ENCODE peak calls at places on chromosomes 16 and 17, in ten cellular contexts. I, Q, R, H, P, Z, L, O, B and V are unnamed samples.

GRCh38 chr17:3813171-3813570 is 12.2 kb upstream of the ITGAE start:
- DNase-seq in H (no peak), Q (no peak), P (no peak), B (no peak), Z (no peak), R (peak), I (no peak), O (no peak), L (no peak), V (no peak)

GRCh38 chr16:68086336-68086821 is 1.2 kb downstream of the NFATC3 start:
- DNase-seq in O (no peak), R (no peak), B (no peak), I (no peak), Q (no peak), Z (no peak), H (no peak), L (no peak), P (no peak), V (no peak)

GRCh38 chr17:15966879-15967248 is 21.9 kb downstream of the ADORA2B start:
- DNase-seq in O (no peak), Z (no peak), P (no peak), B (peak), H (peak), I (no peak), R (no peak), L (no peak), Q (peak), V (peak)

GRCh38 chr17:68792042-68792685 is 163.0 kb downstream of the ABCA8 start:
- DNase-seq in P (no peak), B (no peak), H (no peak), Q (no peak), O (no peak), L (no peak), Z (no peak), I (no peak), R (no peak), V (no peak)

GRCh38 chr17:66056148-66056547 is 135.8 kb downstream of the CEP112 start:
- DNase-seq in R (no peak), I (no peak), O (no peak), L (no peak), Z (no peak), H (no peak), Q (no peak), B (no peak), P (no peak), V (no peak)

GRCh38 chr16:53704445-53704813 is 473 bp downstream of the FTO start:
- DNase-seq in H (no peak), O (no peak), R (no peak), Q (no peak), B (no peak), Z (no peak), I (no peak), P (no peak), L (no peak), V (no peak)

GRCh38 chr17:76726231-76726765 is at the start of gene JMJD6:
- DNase-seq in I (peak), H (peak), P (peak), Z (peak), L (peak), R (peak), B (peak), Q (peak), O (peak), V (peak)

GRCh38 chr17:51004249-51004648 is 116.4 kb downstream of the SPAG9 start:
- DNase-seq in Q (no peak), L (no peak), P (no peak), O (no peak), Z (no peak), B (no peak), I (no peak), H (no peak), R (no peak), V (no peak)

GRCh38 chr17:72677714-72678390 is 414.6 kb downstream of the SLC39A11 start:
- DNase-seq in B (no peak), P (no peak), O (no peak), R (no peak), Q (no peak), Z (no peak), I (no peak), L (no peak), H (no peak), V (no peak)

GRCh38 chr16:84026601-84027000 is 16.0 kb downstream of the SLC38A8 start:
- DNase-seq in Z (no peak), I (no peak), R (no peak), H (no peak), Q (no peak), P (no peak), O (no peak), L (no peak), B (no peak), V (no peak)

DNA sequence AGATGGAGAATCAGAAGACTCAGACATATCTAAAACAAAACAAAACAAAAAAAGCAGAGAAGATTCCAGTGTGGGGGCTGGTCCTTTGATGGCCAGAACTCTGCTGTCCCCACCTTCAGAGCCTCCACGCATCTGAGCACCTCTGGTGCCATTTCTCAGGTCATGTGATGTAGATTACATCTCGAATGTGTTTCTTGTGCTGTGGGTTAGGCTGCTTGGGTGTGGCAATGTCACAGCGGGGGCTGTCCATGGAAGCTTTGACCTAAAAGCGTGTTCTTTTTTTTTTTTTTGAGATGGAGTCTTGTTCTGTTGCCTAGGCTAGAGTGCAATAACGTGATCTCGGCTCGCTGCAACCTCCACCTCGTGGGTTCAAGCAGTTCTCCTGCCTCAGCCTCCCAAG is 51.2 kb downstream of the PLD6 start:
- DNase-seq in I (no peak), Z (no peak), L (no peak), P (no peak), B (no peak), R (no peak), H (no peak), Q (no peak), O (no peak), V (no peak)
- H3K27ac ChIP-seq in I (no peak), Z (no peak), L (no peak), P (no peak), B (no peak), R (no peak), H (no peak), Q (no peak), O (no peak), V (no peak)

GRCh38 chr16:78866556-78866955 is 734.0 kb downstream of the MAF start:
- DNase-seq in Q (no peak), B (no peak), H (no peak), L (no peak), R (no peak), I (no peak), Z (no peak), O (peak), P (no peak), V (no peak)
- H3K27ac ChIP-seq in Q (no peak), B (no peak), H (no peak), L (no peak), R (no peak), I (no peak), Z (no peak), O (no peak), P (no peak), V (no peak)

DNA sequence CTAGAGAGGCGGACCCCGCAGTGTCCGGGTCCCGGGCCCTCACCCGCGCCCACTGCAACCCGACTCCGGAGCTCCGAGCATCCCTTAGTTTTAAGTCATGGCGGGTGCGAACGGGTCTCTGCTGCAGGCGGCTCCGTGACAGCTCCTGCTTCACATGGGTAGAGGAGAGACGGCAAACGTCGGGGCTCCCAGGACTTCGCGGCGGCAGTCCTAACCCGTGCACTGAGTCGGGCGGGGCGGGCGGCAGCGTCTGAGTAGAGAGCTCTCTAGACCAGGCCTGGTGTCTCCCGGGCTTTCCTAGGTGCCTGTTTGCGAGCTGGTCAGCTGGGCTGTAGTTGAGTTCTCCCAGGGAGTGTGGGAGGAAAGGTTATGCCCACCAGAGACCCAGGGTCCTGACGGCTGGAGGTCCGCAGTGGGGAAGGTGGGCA is 345 bp downstream of the TSC2 start:
- DNase-seq in Z (no peak), B (no peak), I (no peak), O (no peak), H (no peak), L (no peak), P (no peak), Q (no peak), R (no peak), V (no peak)
- H3K27ac ChIP-seq in Z (peak), B (peak), I (peak), O (peak), H (no peak), L (peak), P (peak), Q (peak), R (peak), V (peak)

GRCh38 chr16:87815567-87815966 is 49.8 kb upstream of the KLHDC4 start:
- DNase-seq in P (no peak), Z (no peak), I (no peak), Q (no peak), H (no peak), R (no peak), L (no peak), B (no peak), O (no peak), V (no peak)
- H3K27ac ChIP-seq in P (no peak), Z (no peak), I (no peak), Q (no peak), H (no peak), R (no peak), L (no peak), B (no peak), O (no peak), V (no peak)

DNA sequence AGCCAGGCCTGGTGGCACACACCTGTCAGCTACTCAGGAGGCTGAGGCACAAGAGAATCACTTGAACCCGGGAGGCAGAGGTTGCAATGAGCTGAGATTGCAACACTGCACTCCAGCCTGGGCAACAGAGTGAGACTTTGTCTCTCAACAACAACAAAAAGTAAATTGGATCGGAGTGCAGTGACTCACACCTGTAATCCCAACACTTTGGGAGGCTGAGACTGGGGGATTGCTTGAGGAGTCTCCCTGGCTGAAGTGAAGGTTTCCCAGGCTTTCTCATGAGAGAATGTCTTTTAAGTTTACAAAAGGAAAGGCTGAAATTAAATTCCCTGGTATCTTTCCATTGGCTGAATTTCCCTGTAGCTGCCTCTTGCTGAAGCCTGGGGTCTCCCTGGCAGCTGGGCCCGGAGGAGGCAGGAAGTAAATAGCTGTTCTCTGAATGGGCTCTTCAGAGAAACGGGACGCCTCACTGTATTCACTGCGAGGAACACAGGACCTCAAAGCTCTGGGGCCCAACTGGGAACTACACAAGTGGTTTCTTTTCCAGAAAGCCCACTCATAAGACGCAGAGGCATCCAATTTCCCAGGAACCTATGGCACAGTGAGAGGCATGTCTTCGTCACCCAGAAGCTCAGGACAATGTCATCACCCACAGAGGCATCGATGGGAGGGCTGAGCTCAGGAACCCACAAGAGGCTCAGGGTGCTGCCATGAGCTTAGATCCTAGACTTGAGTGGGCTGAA is 77.4 kb upstream of the SMURF2 start:
- DNase-seq in L (no peak), H (peak), I (no peak), P (no peak), B (no peak), Z (no peak), R (no peak), Q (no peak), O (no peak), V (no peak)
- H3K27ac ChIP-seq in L (peak), H (no peak), I (peak), P (peak), B (no peak), Z (no peak), R (peak), Q (peak), O (no peak), V (peak)

GRCh38 chr17:75617218-75617617 is 16.0 kb upstream of the SMIM5 start:
- DNase-seq in R (no peak), Z (no peak), O (no peak), I (no peak), H (no peak), P (no peak), Q (no peak), B (no peak), L (no peak), V (no peak)
- H3K27ac ChIP-seq in R (no peak), Z (no peak), O (no peak), I (no peak), H (no peak), P (no peak), Q (no peak), B (no peak), L (no peak), V (no peak)

GRCh38 chr16:85673529-85674417 is 15.0 kb downstream of the GINS2 start:
- DNase-seq in P (no peak), O (peak), R (peak), Q (peak), B (no peak), I (peak), H (no peak), L (peak), Z (no peak), V (peak)
- H3K27ac ChIP-seq in P (peak), O (peak), R (no peak), Q (peak), B (peak), I (peak), H (no peak), L (peak), Z (peak), V (peak)

DNA sequence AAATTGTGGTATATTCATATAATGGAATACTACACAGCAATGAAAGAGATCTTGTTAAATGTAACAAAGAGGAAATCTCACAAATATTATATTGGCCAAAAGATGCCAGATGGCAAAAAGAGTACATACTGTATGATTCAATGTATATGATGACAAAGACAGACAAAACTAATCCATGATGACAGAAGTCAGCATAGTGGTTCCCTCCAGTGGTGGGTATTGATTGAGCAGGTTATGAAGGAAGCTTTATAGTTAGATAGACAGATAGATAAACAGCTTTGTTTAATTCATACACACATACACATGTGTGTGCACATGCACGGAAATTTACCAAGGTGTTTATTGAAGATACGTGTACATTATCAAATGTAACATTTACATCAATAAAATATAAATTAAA is 74.4 kb upstream of the SMIM36 start:
- DNase-seq in P (no peak), H (no peak), Q (no peak), L (no peak), B (no peak), R (no peak), O (no peak), I (no peak), Z (no peak), V (no peak)
- H3K27ac ChIP-seq in P (no peak), H (no peak), Q (no peak), L (no peak), B (no peak), R (no peak), O (no peak), I (no peak), Z (no peak), V (no peak)

GRCh38 chr17:29844339-29845048 is 85.5 kb downstream of the SSH2 start:
- DNase-seq in P (no peak), R (no peak), I (no peak), O (peak), H (no peak), B (no peak), Z (no peak), Q (no peak), L (no peak), V (no peak)
- H3K27ac ChIP-seq in P (no peak), R (no peak), I (no peak), O (no peak), H (no peak), B (no peak), Z (no peak), Q (no peak), L (no peak), V (no peak)